ENCODE peak calls at places on chromosome 10, in seven cellular contexts. E, C, V, U, N, J and T are unnamed samples.

GRCh38 chr10:32963102-32963501 is 5.1 kb upstream of the ITGB1 start:
- DNase-seq in J (peak), C (peak), V (no peak), N (no peak), U (peak), E (no peak), T (peak)

GRCh38 chr10:12214763-12215218 is 18.8 kb downstream of the CDC123 start:
- DNase-seq in E (no peak), C (peak), N (no peak), U (peak), V (no peak), J (peak), T (peak)

GRCh38 chr10:84825330-84825729 is 496.9 kb downstream of the CCSER2 start:
- DNase-seq in J (peak), C (no peak), U (no peak), E (no peak), V (no peak), N (peak), T (peak)

GRCh38 chr10:108421256-108421655 is 1256.8 kb upstream of the SORCS1 start:
- DNase-seq in N (no peak), U (no peak), E (no peak), V (no peak), C (no peak), J (no peak), T (no peak)

GRCh38 chr10:29600067-29600466 is 34.7 kb downstream of the SVIL start:
- DNase-seq in E (no peak), N (peak), V (no peak), J (peak), C (no peak), U (no peak), T (no peak)

GRCh38 chr10:29627201-29628105 is 7.3 kb downstream of the SVIL start:
- DNase-seq in U (peak), V (no peak), J (peak), N (no peak), E (no peak), C (no peak), T (peak)

GRCh38 chr10:126972622-126973414 is 67.6 kb downstream of the DOCK1 start:
- DNase-seq in C (peak), U (peak), V (no peak), E (no peak), J (peak), N (peak), T (peak)

GRCh38 chr10:79487296-79488194 is 24.8 kb upstream of the EIF5AL1 start:
- DNase-seq in E (peak), C (no peak), V (no peak), J (peak), U (peak), N (peak), T (peak)

GRCh38 chr10:32256613-32257437 is 90.1 kb downstream of the EPC1 start:
- DNase-seq in J (peak), E (peak), U (peak), N (no peak), C (no peak), V (peak), T (peak)